ENCODE peak calls at places on chromosomes 1 and 21, in six cellular contexts. S, L, I, W, V and B are unnamed samples.

GRCh38 chr1:203638914-203639313 is 12.3 kb downstream of the ATP2B4 start:
- DNase-seq in S (no peak), L (no peak), I (no peak), W (no peak), V (no peak), B (no peak)

GRCh38 chr1:1832820-1833219 is 54.5 kb upstream of the NADK start:
- DNase-seq in S (no peak), L (no peak), I (peak), W (no peak), V (no peak), B (no peak)

GRCh38 chr21:33206771-33207290 is 22.9 kb upstream of the IFNAR2 start:
- DNase-seq in S (no peak), L (no peak), I (no peak), W (no peak), V (no peak), B (no peak)

GRCh38 chr1:12540580-12541273 is 77.3 kb downstream of the DHRS3 start:
- DNase-seq in S (no peak), L (no peak), I (no peak), W (no peak), V (no peak), B (no peak)

GRCh38 chr1:154489863-154490262 is 12.2 kb upstream of the TDRD10 start:
- DNase-seq in S (no peak), L (no peak), I (no peak), W (no peak), V (no peak), B (no peak)

GRCh38 chr1:32255072-32256071 is 4.3 kb downstream of the LCK start:
- DNase-seq in S (no peak), L (no peak), I (no peak), W (no peak), V (no peak), B (no peak)

GRCh38 chr21:41947596-41948403 is 6.0 kb downstream of the C2CD2 start:
- DNase-seq in S (peak), L (no peak), I (no peak), W (no peak), V (no peak), B (no peak)

GRCh38 chr1:164058192-164058591 is 500.8 kb upstream of the PBX1 start:
- DNase-seq in S (no peak), L (no peak), I (peak), W (no peak), V (no peak), B (no peak)

GRCh38 chr1:221418346-221418745 is 323.5 kb downstream of the DUSP10 start:
- DNase-seq in S (peak), L (no peak), I (no peak), W (no peak), V (no peak), B (no peak)

GRCh38 chr1:17594026-17594425 is 54.5 kb downstream of the ARHGEF10L start:
- DNase-seq in S (no peak), L (no peak), I (no peak), W (no peak), V (no peak), B (no peak)

GRCh38 chr1:4050998-4051397 is 150.9 kb upstream of the C1orf174 start:
- DNase-seq in S (no peak), L (no peak), I (no peak), W (no peak), V (no peak), B (no peak)